ENCODE peak calls at places on chromosomes 13 and 19, in nine cellular contexts. I is GM12892, E is Peyer's patch, Z is heart left ventricle, Y is stomach, J is esophagus squamous epithelium, O is tibial nerve, N is A549, W is suprapubic skin. H is an unnamed sample.

GRCh38 chr19:42199440-42200115 is 17.9 kb downstream of the DEDD2 start:
- DNase-seq in I (peak; percentile 81), E (peak; percentile 77), Z (peak; percentile 46), Y (peak; percentile 34), J (no peak), O (no peak), N (no peak), W (no peak), H (peak; percentile 76)

GRCh38 chr19:55216461-55217198 is 7.3 kb upstream of the PTPRH start:
- DNase-seq in I (no peak), E (peak; percentile 91), Z (peak; percentile 75), Y (peak; percentile 72), J (no peak), O (peak; percentile 73), N (peak; percentile 99), W (no peak), H (no peak)

GRCh38 chr19:6402834-6403608 is 10.1 kb upstream of the GTF2F1 start:
- DNase-seq in I (no peak), E (peak; percentile 90), Z (no peak), Y (no peak), J (no peak), O (no peak), N (no peak), W (no peak), H (no peak)

GRCh38 chr19:44698492-44699201 is at the start of gene CEACAM16:
- DNase-seq in I (no peak), E (no peak), Z (no peak), Y (no peak), J (no peak), O (no peak), N (no peak), W (no peak), H (no peak)

GRCh38 chr19:20167020-20167644 is at the start of gene ZNF486:
- DNase-seq in I (no peak), E (peak; percentile 98), Z (peak; percentile 95), Y (peak; percentile 97), J (peak; percentile 75), O (peak; percentile 100), N (peak; percentile 4), W (peak; percentile 99), H (peak; percentile 34)

GRCh38 chr19:17527326-17527725 is 15.9 kb downstream of the PGLS start:
- DNase-seq in I (no peak), E (no peak), Z (no peak), Y (no peak), J (no peak), O (no peak), N (no peak), W (no peak), H (no peak)

GRCh38 chr13:23323946-23324709 is 109.4 kb downstream of the SACS start:
- DNase-seq in I (no peak), E (no peak), Z (no peak), Y (no peak), J (no peak), O (no peak), N (no peak), W (no peak), H (no peak)

GRCh38 chr13:22091971-22092300 is 421.1 kb downstream of the FGF9 start:
- DNase-seq in I (no peak), E (no peak), Z (no peak), Y (no peak), J (no peak), O (no peak), N (no peak), W (no peak), H (no peak)

GRCh38 chr19:50794074-50794777 is 4.0 kb downstream of the ACP4 start:
- DNase-seq in I (peak; percentile 63), E (peak; percentile 59), Z (no peak), Y (no peak), J (no peak), O (no peak), N (peak; percentile 66), W (no peak), H (peak; percentile 69)

GRCh38 chr13:45393941-45394570 is 24.1 kb downstream of the SLC25A30 start:
- DNase-seq in I (peak; percentile 27), E (peak; percentile 77), Z (peak; percentile 53), Y (peak; percentile 48), J (no peak), O (no peak), N (peak; percentile 58), W (no peak), H (no peak)

GRCh38 chr19:21568816-21569496 is 63.6 kb downstream of the ZNF429 start:
- DNase-seq in I (no peak), E (peak; percentile 91), Z (peak; percentile 97), Y (peak; percentile 83), J (no peak), O (peak; percentile 85), N (no peak), W (peak; percentile 95), H (peak; percentile 35)
- TF ChIP-seq POLR2A in I (no peak), E (peak; percentile 26), Z (peak; percentile 32), Y (no peak), J (peak; percentile 29), O (peak; percentile 55), N (no peak), W (peak; percentile 58), H (no peak)

GRCh38 chr13:25288966-25289365 is 1.7 kb upstream of the MTMR6 start:
- DNase-seq in I (no peak), E (no peak), Z (no peak), Y (no peak), J (no peak), O (no peak), N (no peak), W (no peak), H (no peak)

GRCh38 chr13:25291691-25292090 is 4.4 kb upstream of the MTMR6 start:
- DNase-seq in I (no peak), E (no peak), Z (no peak), Y (no peak), J (no peak), O (no peak), N (no peak), W (no peak), H (no peak)

GRCh38 chr13:25292301-25292700 is 5.0 kb upstream of the MTMR6 start:
- DNase-seq in I (no peak), E (no peak), Z (no peak), Y (no peak), J (no peak), O (no peak), N (no peak), W (no peak), H (no peak)

GRCh38 chr13:25286308-25286968 is 850 bp downstream of the MTMR6 start:
- DNase-seq in I (peak; percentile 24), E (peak; percentile 67), Z (no peak), Y (no peak), J (no peak), O (peak; percentile 35), N (no peak), W (no peak), H (no peak)

GRCh38 chr13:25286969-25287961 is at the start of gene MTMR6:
- DNase-seq in I (peak; percentile 90), E (peak; percentile 97), Z (peak; percentile 93), Y (peak; percentile 92), J (peak; percentile 73), O (peak; percentile 86), N (peak; percentile 78), W (peak; percentile 96), H (peak; percentile 89)
- TF ChIP-seq POLR2A in I (peak; percentile 89), E (peak; percentile 66), Z (peak; percentile 48), Y (no peak), J (peak; percentile 71), O (peak; percentile 49), N (peak; percentile 40), W (peak; percentile 42), H (peak; percentile 63)

GRCh38 chr19:3535235-3535921 is 3.6 kb upstream of the TEKTIP1 start:
- DNase-seq in I (no peak), E (no peak), Z (no peak), Y (no peak), J (no peak), O (no peak), N (no peak), W (peak; percentile 74), H (no peak)

GRCh38 chr19:3538258-3538929 is 580 bp upstream of the TEKTIP1 start:
- DNase-seq in I (no peak), E (no peak), Z (no peak), Y (no peak), J (no peak), O (no peak), N (no peak), W (no peak), H (no peak)

GRCh38 chr19:3537438-3538240 is 1.3 kb upstream of the TEKTIP1 start:
- DNase-seq in I (no peak), E (no peak), Z (no peak), Y (no peak), J (no peak), O (no peak), N (peak; percentile 39), W (peak; percentile 75), H (no peak)

GRCh38 chr19:3537101-3537437 is 1.9 kb upstream of the TEKTIP1 start:
- DNase-seq in I (no peak), E (no peak), Z (no peak), Y (no peak), J (no peak), O (no peak), N (no peak), W (peak; percentile 71), H (no peak)

DNA sequence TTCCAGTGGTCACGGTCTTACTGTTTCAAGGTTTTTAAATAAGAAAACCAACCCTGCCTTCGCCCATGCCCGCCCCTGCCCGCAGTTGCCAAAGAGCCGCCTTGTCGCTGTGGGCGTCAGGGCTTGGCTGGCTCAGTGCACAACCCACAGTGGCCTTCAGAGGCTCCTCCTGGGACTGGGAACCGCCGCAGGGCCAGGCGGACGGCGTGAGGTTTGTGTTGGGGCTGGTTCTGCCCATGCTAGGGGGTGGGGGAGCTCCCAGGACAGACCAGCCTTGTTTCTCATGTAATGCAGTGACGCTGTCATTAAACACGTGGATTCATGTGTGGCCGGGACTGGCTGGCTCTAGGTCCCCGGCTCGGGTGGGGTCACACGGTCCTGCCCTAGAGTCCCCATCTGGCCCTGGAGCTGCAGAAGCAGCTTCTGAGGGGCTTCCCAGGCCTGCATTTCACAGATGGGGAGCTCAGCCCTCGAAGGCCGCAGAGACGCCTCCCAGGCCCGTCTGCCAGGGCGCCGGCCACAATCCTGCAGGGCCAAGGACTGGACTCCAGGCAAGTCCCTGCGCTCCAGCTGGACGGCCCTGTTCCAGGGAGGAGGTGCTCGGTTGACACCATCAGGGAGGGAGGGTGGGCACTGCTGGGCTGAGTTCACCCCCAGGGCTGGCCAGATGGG is 2.4 kb upstream of the TEKTIP1 start:
- DNase-seq in I (no peak), E (no peak), Z (no peak), Y (no peak), J (no peak), O (peak; percentile 44), N (no peak), W (peak; percentile 89), H (no peak)
- TF ChIP-seq POLR2A in I (no peak), E (no peak), Z (no peak), Y (no peak), J (no peak), O (peak; percentile 38), N (no peak), W (no peak), H (no peak)

GRCh38 chr13:31798189-31798588 is 58.9 kb downstream of the RXFP2 start:
- DNase-seq in I (no peak), E (no peak), Z (no peak), Y (no peak), J (no peak), O (no peak), N (no peak), W (no peak), H (no peak)

GRCh38 chr13:31803327-31803726 is 64.0 kb downstream of the RXFP2 start:
- DNase-seq in I (no peak), E (no peak), Z (no peak), Y (no peak), J (no peak), O (no peak), N (no peak), W (no peak), H (no peak)

GRCh38 chr13:31797154-31797775 is 57.9 kb downstream of the RXFP2 start:
- DNase-seq in I (no peak), E (no peak), Z (no peak), Y (no peak), J (no peak), O (peak; percentile 16), N (peak; percentile 7), W (no peak), H (no peak)

GRCh38 chr13:31801088-31801487 is 61.8 kb downstream of the RXFP2 start:
- DNase-seq in I (no peak), E (no peak), Z (no peak), Y (no peak), J (no peak), O (no peak), N (no peak), W (no peak), H (no peak)
- TF ChIP-seq POLR2A in I (no peak), E (no peak), Z (no peak), Y (no peak), J (no peak), O (no peak), N (no peak), W (no peak), H (no peak)

H was measured in GM12891.